ENCODE peak calls at places on chromosomes 11 and 22, in seven cellular contexts. F is cardiac fibroblast, J is mesothelial cell of epicardium, P is body of pancreas, K is astrocyte of the spinal cord, C is BE2C, N is WTC11. D is an unnamed sample.

GRCh38 chr11:132357811-132358572 is 987.6 kb downstream of the NTM start:
- DNase-seq in N (no peak), P (no peak), C (no peak), J (no peak), F (no peak), K (no peak), D (no peak)

GRCh38 chr22:27554106-27554814 is 247.3 kb downstream of the MN1 start:
- DNase-seq in C (no peak), P (no peak), N (no peak), J (no peak), K (peak; percentile 36), F (peak; percentile 82), D (no peak)

GRCh38 chr11:72739240-72740059 is 12.8 kb downstream of the ARAP1 start:
- DNase-seq in N (no peak), K (no peak), F (no peak), J (no peak), C (no peak), P (no peak), D (no peak)

GRCh38 chr11:111542606-111543275 is 2.2 kb downstream of the LAYN start:
- DNase-seq in F (no peak), K (no peak), P (no peak), J (no peak), N (no peak), C (no peak), D (no peak)

GRCh38 chr11:57598831-57599155 is 1.3 kb downstream of the SERPING1 start:
- DNase-seq in P (no peak), C (no peak), F (peak; percentile 59), N (no peak), J (no peak), K (no peak), D (no peak)

GRCh38 chr11:62430350-62430749 is 11.5 kb downstream of the SCGB1A1 start:
- DNase-seq in J (no peak), K (no peak), C (no peak), P (no peak), F (no peak), N (no peak), D (no peak)

GRCh38 chr11:116226731-116227130 is 546.1 kb downstream of the BUD13 start:
- DNase-seq in N (peak; percentile 22), K (no peak), P (no peak), C (no peak), J (no peak), F (no peak), D (no peak)

GRCh38 chr22:40076702-40077645 is 82.2 kb downstream of the FAM83F start:
- DNase-seq in P (no peak), K (no peak), N (no peak), C (no peak), F (no peak), J (no peak), D (no peak)

GRCh38 chr11:45879803-45880685 is 5.4 kb upstream of the MAPK8IP1 start:
- DNase-seq in N (no peak), K (no peak), C (peak; percentile 76), J (no peak), F (no peak), P (no peak), D (no peak)

GRCh38 chr11:47071871-47072270 is 104.8 kb downstream of the ARFGAP2 start:
- DNase-seq in C (no peak), P (no peak), J (no peak), N (no peak), F (peak; percentile 18), K (no peak), D (peak; percentile 5)

GRCh38 chr22:29780781-29781676 is 13.9 kb downstream of the UQCR10 start:
- DNase-seq in J (no peak), P (no peak), K (peak; percentile 84), C (no peak), F (peak; percentile 75), N (no peak), D (no peak)

GRCh38 chr22:26648011-26648497 is 9.3 kb upstream of the MIAT start:
- DNase-seq in C (peak; percentile 75), N (peak; percentile 72), J (no peak), K (no peak), F (no peak), P (no peak), D (peak; percentile 24)

GRCh38 chr11:18836415-18836814 is 44.8 kb upstream of the PTPN5 start:
- DNase-seq in F (no peak), C (no peak), P (no peak), J (no peak), N (peak; percentile 22), K (no peak), D (peak; percentile 42)

GRCh38 chr11:2891291-2891690 is 5.7 kb upstream of the CDKN1C start:
- DNase-seq in K (peak; percentile 17), N (peak; percentile 57), C (no peak), P (no peak), F (no peak), J (no peak), D (no peak)

GRCh38 chr11:119493712-119494111 is 70.7 kb upstream of the THY1 start:
- DNase-seq in J (peak; percentile 79), P (peak; percentile 37), C (no peak), K (no peak), N (peak; percentile 86), F (no peak), D (peak; percentile 89)

GRCh38 chr11:129286813-129287212 is 88.8 kb upstream of the BARX2 start:
- DNase-seq in C (no peak), F (no peak), P (no peak), J (no peak), K (no peak), N (no peak), D (no peak)

GRCh38 chr22:36423461-36424404 is 36.0 kb upstream of the MYH9 start:
- DNase-seq in P (no peak), F (peak; percentile 61), C (no peak), N (no peak), K (no peak), J (no peak), D (no peak)

GRCh38 chr11:119134389-119134978 is 13.1 kb downstream of the HINFP start:
- DNase-seq in K (no peak), J (no peak), C (peak; percentile 36), P (peak; percentile 42), F (no peak), N (peak; percentile 46), D (no peak)

GRCh38 chr11:83671295-83671694 is 385.1 kb upstream of the CCDC90B start:
- DNase-seq in J (no peak), F (no peak), N (no peak), P (no peak), C (no peak), K (no peak), D (no peak)

GRCh38 chr22:19716041-19716828 is 1.9 kb downstream of the SEPTIN5 start:
- DNase-seq in N (no peak), F (no peak), P (no peak), C (no peak), K (no peak), J (no peak), D (peak; percentile 4)

GRCh38 chr11:58968251-58968711 is 29.0 kb downstream of the GLYATL1 start:
- DNase-seq in J (no peak), N (no peak), K (no peak), F (no peak), P (peak; percentile 12), C (no peak), D (no peak)

GRCh38 chr22:50012201-50013181 is at the start of gene IL17REL:
- DNase-seq in P (no peak), J (no peak), K (no peak), F (peak; percentile 39), N (no peak), C (peak; percentile 17), D (peak; percentile 44)
- TF ChIP-seq CTCF in P (no peak), J (no peak), K (peak; percentile 27), F (no peak), N (no peak), C (no peak), D (no peak)

GRCh38 chr22:47587861-47588582 is 825.6 kb downstream of the TBC1D22A start:
- DNase-seq in N (no peak), C (no peak), K (no peak), P (no peak), F (no peak), J (no peak), D (no peak)

GRCh38 chr22:47583959-47584562 is 821.6 kb downstream of the TBC1D22A start:
- DNase-seq in P (no peak), J (no peak), C (no peak), N (no peak), F (no peak), K (peak; percentile 2), D (no peak)

GRCh38 chr22:47586946-47587345 is 824.5 kb downstream of the TBC1D22A start:
- DNase-seq in F (no peak), N (no peak), C (no peak), K (no peak), J (no peak), P (no peak), D (no peak)

GRCh38 chr22:47587361-47587760 is 824.9 kb downstream of the TBC1D22A start:
- DNase-seq in P (no peak), J (no peak), F (no peak), K (no peak), N (no peak), C (no peak), D (no peak)

DNA sequence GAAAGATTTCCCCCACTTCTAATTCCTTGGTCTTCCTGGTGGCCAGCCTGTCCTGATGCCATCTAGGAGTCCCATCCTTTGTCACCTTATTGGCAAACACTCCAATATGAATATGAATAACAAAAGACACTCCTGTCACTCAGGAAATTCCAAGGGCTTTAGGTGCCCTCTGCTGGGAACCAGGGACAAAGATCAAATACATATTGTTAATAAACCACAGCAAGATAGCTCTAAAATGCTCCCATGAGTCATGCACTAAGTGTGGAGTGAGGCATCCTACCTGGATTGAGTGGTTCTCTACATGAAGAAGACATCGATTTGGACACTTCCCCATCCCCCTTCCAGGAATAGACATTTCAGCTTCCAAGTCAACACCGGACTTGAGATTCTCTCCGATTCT is 823.6 kb downstream of the TBC1D22A start:
- DNase-seq in C (no peak), P (no peak), N (no peak), J (no peak), K (no peak), F (no peak), D (no peak)
- TF ChIP-seq CTCF in C (no peak), P (no peak), N (no peak), J (no peak), K (no peak), F (no peak), D (no peak)

DNA sequence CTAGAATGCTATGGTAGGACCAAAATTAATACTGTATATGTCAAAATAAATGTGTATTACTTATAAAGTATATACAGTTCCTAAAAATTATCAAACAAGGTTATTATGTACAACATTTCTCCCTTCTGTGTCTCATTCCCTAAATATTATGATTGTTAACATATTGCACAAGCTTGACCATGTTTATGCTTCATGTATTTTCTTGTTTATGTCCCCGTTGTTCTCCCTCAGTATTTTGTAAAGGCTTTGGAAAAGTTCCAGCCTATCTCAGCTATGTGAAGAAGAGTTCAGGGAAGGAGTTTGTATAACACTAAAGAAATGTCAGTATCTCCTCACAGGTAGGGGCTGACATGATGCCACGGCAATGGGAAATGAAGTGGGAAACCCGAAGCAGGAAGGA is 19.6 kb downstream of the ADM start:
- DNase-seq in N (no peak), F (no peak), K (no peak), J (no peak), P (no peak), C (no peak), D (no peak)
- TF ChIP-seq CTCF in N (no peak), F (no peak), K (no peak), J (no peak), P (no peak), C (no peak), D (no peak)

DNA sequence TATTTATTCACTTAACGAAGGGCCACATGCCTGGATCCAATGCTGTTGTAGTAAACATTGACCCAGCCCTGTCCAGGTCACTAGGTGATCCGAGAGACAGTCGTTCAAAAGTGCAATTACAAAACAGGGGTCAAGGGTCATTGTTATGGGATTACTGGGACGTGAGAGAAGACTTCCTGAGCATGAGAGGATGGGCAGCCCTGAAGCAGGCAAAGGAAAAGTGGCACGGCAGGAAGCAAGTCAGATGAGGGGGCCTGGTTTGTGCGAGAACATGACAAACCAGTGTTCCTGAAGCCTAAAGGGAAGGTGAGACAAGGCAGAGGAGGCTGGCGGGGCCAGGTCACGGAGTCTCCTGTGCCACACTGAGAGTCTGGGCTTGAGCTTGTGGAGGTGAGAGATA is 15.8 kb upstream of the MMP20 start:
- DNase-seq in P (no peak), C (no peak), F (no peak), N (no peak), J (no peak), K (no peak), D (no peak)
- TF ChIP-seq CTCF in P (no peak), C (no peak), F (no peak), N (no peak), J (no peak), K (no peak), D (no peak)

D was measured in nephron progenitor cell.